ENCODE peak calls at places on chromosomes 7 and 10, in four cellular contexts. Y is prostate gland, V is breast epithelium, F is sigmoid colon. E is an unnamed sample.

GRCh38 chr10:119522747-119523426 is 19.6 kb downstream of the RGS10 start:
- DNase-seq in V (no peak), Y (no peak), F (no peak), E (no peak)

GRCh38 chr7:64882341-64883112 is 20.5 kb upstream of the ZNF273 start:
- DNase-seq in V (peak), Y (peak), F (peak), E (peak)

GRCh38 chr7:129163875-129164544 is 19.5 kb downstream of the TSPAN33 start:
- DNase-seq in F (no peak), Y (no peak), V (no peak), E (no peak)

GRCh38 chr7:90804370-90804769 is 208.2 kb downstream of the CDK14 start:
- DNase-seq in F (no peak), Y (no peak), V (no peak), E (no peak)

GRCh38 chr10:78513330-78513729 is 479.7 kb downstream of the RPS24 start:
- DNase-seq in F (no peak), V (no peak), Y (no peak), E (no peak)

GRCh38 chr10:76150886-76151288 is 719.5 kb downstream of the LRMDA start:
- DNase-seq in Y (no peak), V (no peak), F (peak), E (no peak)

GRCh38 chr7:36423633-36424032 is 34.0 kb downstream of the ANLN start:
- DNase-seq in F (no peak), Y (no peak), V (no peak), E (no peak)

GRCh38 chr7:137508437-137509175 is 165.1 kb upstream of the PTN start:
- DNase-seq in Y (no peak), F (no peak), V (no peak), E (no peak)

GRCh38 chr10:96390460-96390864 is 31.7 kb upstream of the OPALIN start:
- DNase-seq in F (peak), Y (peak), V (peak), E (no peak)

GRCh38 chr10:5655003-5655600 is 11.3 kb downstream of the ASB13 start:
- DNase-seq in Y (no peak), F (no peak), V (no peak), E (no peak)

GRCh38 chr7:36048141-36048901 is 104.7 kb upstream of the EEPD1 start:
- DNase-seq in Y (peak), F (peak), V (no peak), E (no peak)

GRCh38 chr10:5525581-5526271 is 965 bp downstream of the CALML3 start:
- DNase-seq in V (peak), F (peak), Y (no peak), E (no peak)

GRCh38 chr7:94182066-94182465 is 177.9 kb upstream of the BET1 start:
- DNase-seq in F (no peak), Y (no peak), V (no peak), E (no peak)

GRCh38 chr7:82694020-82694419 is 250.4 kb upstream of the CACNA2D1 start:
- DNase-seq in F (no peak), V (no peak), Y (no peak), E (no peak)

DNA sequence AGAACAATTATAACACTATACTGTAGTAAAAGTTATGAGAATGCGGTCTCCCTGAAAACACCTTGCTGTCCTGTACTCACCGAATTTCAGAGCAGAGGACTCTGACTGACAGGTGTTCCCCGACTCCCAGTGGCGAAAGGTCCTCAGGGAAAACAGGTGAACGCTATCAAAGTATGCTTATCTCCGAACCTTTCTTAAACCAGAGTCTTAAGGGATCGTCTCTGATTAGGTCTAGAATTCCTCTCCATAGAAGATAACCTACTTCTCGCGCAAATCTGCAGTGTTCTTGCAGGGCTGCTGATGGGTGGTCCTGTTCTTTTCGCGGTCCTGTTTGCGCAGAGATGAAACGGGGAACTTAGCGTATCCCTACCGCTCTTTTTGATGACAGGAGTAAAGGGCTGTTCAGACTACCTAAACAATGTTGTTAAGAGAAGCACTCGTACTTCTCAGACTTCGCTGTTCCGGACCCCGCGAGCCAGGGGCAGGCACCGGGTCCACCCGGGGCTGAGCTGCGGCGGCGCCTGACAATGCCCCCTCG is 981 bp upstream of the ZMYND11 start:
- DNase-seq in F (no peak), V (no peak), Y (peak), E (no peak)
- TF ChIP-seq POLR2A in F (no peak), V (no peak), Y (no peak), E (no peak)

DNA sequence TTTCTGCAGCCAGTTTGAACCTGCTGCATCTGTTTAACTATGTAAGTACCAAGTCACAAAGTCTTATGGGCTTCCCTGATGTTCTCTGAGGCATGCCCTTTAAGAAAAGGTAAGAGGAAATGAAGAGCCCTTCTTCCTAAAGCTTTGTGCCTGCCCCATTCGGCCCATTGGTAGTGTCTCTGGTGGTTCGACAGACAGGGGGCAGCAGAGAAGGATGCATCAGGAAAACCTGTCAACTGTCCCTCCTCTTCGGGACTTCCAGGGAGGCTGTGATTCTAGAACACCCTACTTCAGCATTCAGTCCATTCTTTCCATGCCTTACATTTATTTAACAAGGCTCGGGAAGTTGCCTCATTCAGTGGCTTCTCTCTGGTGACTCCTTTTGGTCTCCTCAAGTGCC is 1.9 kb upstream of the SFRP4 start:
- DNase-seq in F (no peak), V (no peak), Y (no peak), E (no peak)
- TF ChIP-seq CTCF in F (no peak), V (no peak), Y (no peak), E (no peak)

DNA sequence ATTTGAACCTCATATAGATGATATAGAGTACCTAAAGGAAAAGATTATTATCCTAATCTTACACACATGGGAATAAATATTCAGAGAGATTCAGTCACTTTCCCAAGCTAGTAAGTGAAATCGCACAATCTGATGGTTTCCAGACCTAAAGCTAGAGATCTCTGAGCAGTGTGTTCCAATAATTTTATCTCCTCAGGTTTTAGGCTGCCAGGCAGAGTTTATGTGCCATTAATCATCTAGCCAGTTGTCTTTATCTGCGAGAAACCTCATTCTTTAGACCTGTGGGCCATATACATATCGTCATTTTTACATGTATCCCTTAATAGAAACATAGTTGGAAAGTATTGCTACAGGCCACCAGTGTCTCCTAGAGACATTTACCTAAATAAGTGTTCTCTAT is 647.2 kb upstream of the STEAP1 start:
- DNase-seq in V (no peak), F (no peak), Y (no peak), E (no peak)
- H3K4me3 ChIP-seq in V (no peak), F (no peak), Y (no peak), E (no peak)

GRCh38 chr7:23960361-23960760 is 250.3 kb downstream of the STK31 start:
- DNase-seq in Y (no peak), V (no peak), F (no peak), E (no peak)
- TF ChIP-seq POLR2A in Y (no peak), V (no peak), F (no peak), E (no peak)

GRCh38 chr7:28200598-28200997 is 20.0 kb upstream of the JAZF1 start:
- DNase-seq in F (no peak), Y (no peak), V (no peak), E (no peak)

GRCh38 chr7:28207486-28208158 is 27.0 kb upstream of the JAZF1 start:
- DNase-seq in V (no peak), Y (no peak), F (no peak), E (no peak)

GRCh38 chr7:28203498-28204240 is 23.1 kb upstream of the JAZF1 start:
- DNase-seq in F (no peak), V (no peak), Y (no peak), E (no peak)

GRCh38 chr7:28202222-28202621 is 21.6 kb upstream of the JAZF1 start:
- DNase-seq in F (no peak), V (no peak), Y (no peak), E (no peak)

GRCh38 chr7:28205505-28205904 is 24.9 kb upstream of the JAZF1 start:
- DNase-seq in F (no peak), V (no peak), Y (no peak), E (no peak)
- TF ChIP-seq CTCF in F (no peak), V (no peak), Y (no peak), E (no peak)

GRCh38 chr7:4791738-4792536 is 16.5 kb downstream of the AP5Z1 start:
- DNase-seq in V (no peak), F (peak), Y (peak), E (no peak)
- H3K4me3 ChIP-seq in V (peak), F (peak), Y (peak), E (peak)

DNA sequence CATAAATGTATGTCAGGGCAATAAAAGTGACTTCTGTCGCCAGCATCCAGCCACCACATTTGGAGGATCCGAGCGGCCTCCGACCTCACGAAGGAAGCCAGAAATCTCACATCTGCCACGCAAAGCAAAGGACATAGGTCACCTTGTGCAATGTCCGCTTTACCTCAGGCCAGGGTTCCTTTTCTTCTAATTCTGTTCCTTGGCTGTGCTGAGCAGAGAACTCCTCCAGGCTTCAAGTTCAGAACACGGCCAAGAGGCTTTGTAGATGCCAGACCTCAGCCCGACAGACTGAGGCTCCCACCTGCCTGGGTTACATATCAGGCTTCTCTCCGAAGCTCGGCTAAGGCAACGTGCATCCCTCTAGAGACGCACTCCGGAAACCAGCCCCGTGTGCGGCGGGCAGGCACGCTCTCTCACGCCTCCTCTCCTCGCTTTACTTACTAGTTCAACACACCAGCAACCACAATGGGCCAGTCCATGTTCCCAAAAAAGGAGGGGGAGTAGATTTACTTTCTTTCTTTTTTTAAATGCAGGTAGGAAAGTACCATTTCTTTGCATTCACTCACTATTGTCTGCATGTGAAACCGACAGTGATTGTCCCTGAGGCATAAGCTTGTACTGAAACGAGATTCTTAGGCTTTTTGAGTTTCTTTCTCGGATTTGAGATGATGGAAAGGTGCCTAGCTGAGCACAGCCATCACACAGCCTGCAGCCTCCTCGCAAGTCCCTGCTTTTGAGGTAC is 122.4 kb upstream of the AFAP1L2 start:
- DNase-seq in V (peak), F (peak), Y (peak), E (no peak)
- TF ChIP-seq POLR2A in V (peak), F (peak), Y (peak), E (no peak)

GRCh38 chr10:90969947-90970673 is 49.2 kb upstream of the ANKRD1 start:
- DNase-seq in V (no peak), F (no peak), Y (no peak), E (no peak)
- TF ChIP-seq CTCF in V (no peak), F (no peak), Y (peak), E (no peak)

GRCh38 chr7:7761974-7762769 is 43.8 kb upstream of the RPA3 start:
- DNase-seq in V (no peak), Y (no peak), F (no peak), E (no peak)

GRCh38 chr7:7764515-7765138 is 46.2 kb upstream of the RPA3 start:
- DNase-seq in Y (no peak), V (no peak), F (no peak), E (no peak)

GRCh38 chr7:7757576-7757975 is 39.2 kb upstream of the RPA3 start:
- DNase-seq in F (no peak), V (no peak), Y (no peak), E (no peak)

GRCh38 chr7:7765422-7765821 is 47.0 kb upstream of the RPA3 start:
- DNase-seq in Y (no peak), F (no peak), V (no peak), E (no peak)

GRCh38 chr7:7761340-7761973 is 43.0 kb upstream of the RPA3 start:
- DNase-seq in V (no peak), Y (no peak), F (no peak), E (no peak)
- H3K4me3 ChIP-seq in V (peak), Y (peak), F (peak), E (peak)

E was measured in vagina.